ENCODE peak calls at places on chromosomes 11 and 22, in six cellular contexts. One of them, this sample, is unnamed.

GRCh38 chr11:62005231-62005661 is 37.8 kb upstream of the FTH1 start:
- DNase-seq in sigmoid colon: no peak
- DNase-seq in MM.1S: no peak
- DNase-seq in kidney epithelial cell: no peak
- DNase-seq in Caco-2: no peak
- DNase-seq in epithelial cell of esophagus: no peak
- DNase-seq in this sample: no peak

GRCh38 chr11:76626921-76627391 is 43.6 kb downstream of the LRRC32 start:
- DNase-seq in kidney epithelial cell: no peak
- DNase-seq in epithelial cell of esophagus: no peak
- DNase-seq in Caco-2: no peak
- DNase-seq in MM.1S: peak
- DNase-seq in sigmoid colon: peak
- DNase-seq in this sample: peak

GRCh38 chr11:98564881-98565280 is 455.9 kb upstream of the CNTN5 start:
- DNase-seq in Caco-2: no peak
- DNase-seq in MM.1S: no peak
- DNase-seq in sigmoid colon: no peak
- DNase-seq in kidney epithelial cell: no peak
- DNase-seq in epithelial cell of esophagus: no peak
- DNase-seq in this sample: no peak

GRCh38 chr11:88827018-88827676 is 238.6 kb downstream of the GRM5 start:
- DNase-seq in Caco-2: no peak
- DNase-seq in kidney epithelial cell: no peak
- DNase-seq in sigmoid colon: no peak
- DNase-seq in MM.1S: no peak
- DNase-seq in epithelial cell of esophagus: peak
- DNase-seq in this sample: no peak

GRCh38 chr11:130815074-130815802 is 101.0 kb downstream of the SNX19 start:
- DNase-seq in kidney epithelial cell: no peak
- DNase-seq in Caco-2: peak
- DNase-seq in sigmoid colon: no peak
- DNase-seq in epithelial cell of esophagus: no peak
- DNase-seq in MM.1S: no peak
- DNase-seq in this sample: no peak

GRCh38 chr11:79400717-79401330 is 40.0 kb downstream of the TENM4 start:
- DNase-seq in epithelial cell of esophagus: peak
- DNase-seq in kidney epithelial cell: no peak
- DNase-seq in Caco-2: peak
- DNase-seq in MM.1S: no peak
- DNase-seq in sigmoid colon: no peak
- DNase-seq in this sample: peak

GRCh38 chr22:34111210-34111824 is 191.0 kb upstream of the LARGE1 start:
- DNase-seq in Caco-2: no peak
- DNase-seq in MM.1S: peak
- DNase-seq in sigmoid colon: peak
- DNase-seq in epithelial cell of esophagus: peak
- DNase-seq in kidney epithelial cell: no peak
- DNase-seq in this sample: peak

GRCh38 chr11:22193348-22194051 is 615 bp downstream of the ANO5 start:
- DNase-seq in Caco-2: no peak
- DNase-seq in MM.1S: peak
- DNase-seq in sigmoid colon: peak
- DNase-seq in epithelial cell of esophagus: no peak
- DNase-seq in kidney epithelial cell: no peak
- DNase-seq in this sample: no peak

GRCh38 chr22:24952837-24953293 is 349 bp downstream of the KIAA1671 start:
- DNase-seq in Caco-2: peak
- DNase-seq in MM.1S: no peak
- DNase-seq in sigmoid colon: peak
- DNase-seq in kidney epithelial cell: no peak
- DNase-seq in epithelial cell of esophagus: peak
- DNase-seq in this sample: no peak

GRCh38 chr11:1271002-1271401 is 38.4 kb downstream of the TOLLIP start:
- DNase-seq in epithelial cell of esophagus: no peak
- DNase-seq in MM.1S: no peak
- DNase-seq in sigmoid colon: no peak
- DNase-seq in kidney epithelial cell: no peak
- DNase-seq in Caco-2: no peak
- DNase-seq in this sample: no peak

GRCh38 chr11:44030276-44030932 is 17.4 kb upstream of the ACCSL start:
- DNase-seq in Caco-2: no peak
- DNase-seq in sigmoid colon: peak
- DNase-seq in epithelial cell of esophagus: peak
- DNase-seq in kidney epithelial cell: no peak
- DNase-seq in MM.1S: no peak
- DNase-seq in this sample: no peak

GRCh38 chr11:131671320-131671719 is 300.9 kb downstream of the NTM start:
- DNase-seq in kidney epithelial cell: no peak
- DNase-seq in Caco-2: peak
- DNase-seq in sigmoid colon: peak
- DNase-seq in MM.1S: no peak
- DNase-seq in epithelial cell of esophagus: no peak
- DNase-seq in this sample: no peak

GRCh38 chr11:126138636-126139540 is 72.6 kb downstream of the RPUSD4 start:
- DNase-seq in epithelial cell of esophagus: no peak
- DNase-seq in sigmoid colon: peak
- DNase-seq in Caco-2: no peak
- DNase-seq in kidney epithelial cell: no peak
- DNase-seq in MM.1S: no peak
- DNase-seq in this sample: no peak

GRCh38 chr11:80584661-80585060 is 1143.8 kb upstream of the TENM4 start:
- DNase-seq in kidney epithelial cell: no peak
- DNase-seq in sigmoid colon: no peak
- DNase-seq in Caco-2: peak
- DNase-seq in epithelial cell of esophagus: no peak
- DNase-seq in MM.1S: peak
- DNase-seq in this sample: no peak

GRCh38 chr22:50699754-50700386 is 27.2 kb downstream of the SHANK3 start:
- DNase-seq in Caco-2: no peak
- DNase-seq in kidney epithelial cell: no peak
- DNase-seq in sigmoid colon: peak
- DNase-seq in MM.1S: no peak
- DNase-seq in epithelial cell of esophagus: no peak
- DNase-seq in this sample: peak
- TF ChIP-seq CTCF in Caco-2: peak
- TF ChIP-seq CTCF in kidney epithelial cell: peak
- TF ChIP-seq CTCF in sigmoid colon: no peak
- TF ChIP-seq CTCF in MM.1S: peak
- TF ChIP-seq CTCF in epithelial cell of esophagus: peak
- TF ChIP-seq CTCF in this sample: peak

GRCh38 chr11:75078233-75078632 is 18.4 kb downstream of the OR2AT4 start:
- DNase-seq in kidney epithelial cell: no peak
- DNase-seq in epithelial cell of esophagus: no peak
- DNase-seq in Caco-2: no peak
- DNase-seq in sigmoid colon: no peak
- DNase-seq in MM.1S: no peak
- DNase-seq in this sample: no peak

GRCh38 chr11:75072582-75072981 is 24.1 kb downstream of the OR2AT4 start:
- DNase-seq in Caco-2: no peak
- DNase-seq in epithelial cell of esophagus: no peak
- DNase-seq in sigmoid colon: no peak
- DNase-seq in kidney epithelial cell: no peak
- DNase-seq in MM.1S: no peak
- DNase-seq in this sample: no peak

GRCh38 chr11:75077316-75077715 is 19.4 kb downstream of the OR2AT4 start:
- DNase-seq in sigmoid colon: no peak
- DNase-seq in Caco-2: no peak
- DNase-seq in MM.1S: no peak
- DNase-seq in epithelial cell of esophagus: peak
- DNase-seq in kidney epithelial cell: no peak
- DNase-seq in this sample: no peak

GRCh38 chr11:75069473-75069872 is 27.2 kb downstream of the OR2AT4 start:
- DNase-seq in epithelial cell of esophagus: no peak
- DNase-seq in kidney epithelial cell: no peak
- DNase-seq in MM.1S: peak
- DNase-seq in sigmoid colon: no peak
- DNase-seq in Caco-2: no peak
- DNase-seq in this sample: no peak

DNA sequence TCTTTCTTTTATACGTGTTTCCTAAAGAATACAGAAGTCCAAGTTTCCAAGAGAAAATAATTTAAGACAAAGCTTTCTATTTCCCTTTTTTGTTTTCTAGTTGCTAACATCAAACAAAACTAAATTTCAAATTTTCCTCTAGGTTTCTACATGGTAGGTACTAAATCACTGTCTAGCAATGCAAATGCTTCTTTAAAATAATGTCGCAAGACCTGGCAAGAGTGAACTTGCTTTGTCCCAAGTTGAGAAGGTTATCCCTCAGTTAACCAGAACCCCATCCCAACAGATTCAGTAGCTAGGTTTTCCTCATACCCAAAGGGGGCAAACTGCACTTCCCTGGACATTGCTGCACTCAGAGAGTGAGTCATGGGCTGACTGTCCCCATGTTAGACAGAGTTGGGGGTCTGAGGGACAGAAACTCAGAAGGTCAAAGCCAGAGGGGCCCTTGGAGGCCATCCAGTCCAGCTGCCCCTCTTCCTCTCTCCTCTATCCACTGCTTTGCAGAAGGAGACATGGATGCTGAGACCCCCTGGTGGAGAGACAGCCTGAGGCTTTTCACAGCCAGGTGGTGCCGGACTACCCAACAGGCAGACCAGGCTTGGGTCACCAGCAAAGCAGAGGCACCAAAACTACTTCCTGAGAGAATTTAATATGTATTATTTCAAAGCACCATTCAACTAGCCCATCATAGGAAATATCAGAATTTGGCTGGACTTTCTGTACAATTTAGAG is 23.1 kb downstream of the OR2AT4 start:
- DNase-seq in kidney epithelial cell: no peak
- DNase-seq in epithelial cell of esophagus: peak
- DNase-seq in sigmoid colon: no peak
- DNase-seq in MM.1S: no peak
- DNase-seq in Caco-2: no peak
- DNase-seq in this sample: peak
- TF ChIP-seq CTCF in kidney epithelial cell: peak
- TF ChIP-seq CTCF in epithelial cell of esophagus: no peak
- TF ChIP-seq CTCF in sigmoid colon: no peak
- TF ChIP-seq CTCF in MM.1S: no peak
- TF ChIP-seq CTCF in Caco-2: peak
- TF ChIP-seq CTCF in this sample: peak

DNA sequence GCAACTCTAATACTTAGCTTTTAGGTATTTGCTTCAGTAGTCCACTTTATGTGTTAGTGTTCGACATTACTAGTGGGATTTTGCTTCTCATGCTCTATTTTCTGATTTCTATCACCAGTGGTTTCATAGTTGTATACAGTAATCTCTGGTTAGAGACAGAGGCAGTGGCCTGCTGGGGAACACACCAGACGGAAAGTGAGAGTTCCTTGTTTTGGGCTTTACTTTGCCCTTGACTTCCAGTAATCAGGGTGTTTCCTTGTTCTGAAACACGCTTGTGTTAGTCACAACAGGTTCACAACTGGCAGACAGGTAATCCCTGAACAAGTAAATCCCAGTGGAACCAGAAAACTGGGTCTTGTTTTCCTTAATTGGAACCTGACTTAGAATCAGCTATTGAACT is 56.0 kb downstream of the PACS1 start:
- DNase-seq in Caco-2: no peak
- DNase-seq in kidney epithelial cell: no peak
- DNase-seq in epithelial cell of esophagus: peak
- DNase-seq in sigmoid colon: no peak
- DNase-seq in MM.1S: no peak
- DNase-seq in this sample: peak
- TF ChIP-seq CTCF in Caco-2: no peak
- TF ChIP-seq CTCF in kidney epithelial cell: no peak
- TF ChIP-seq CTCF in epithelial cell of esophagus: no peak
- TF ChIP-seq CTCF in sigmoid colon: no peak
- TF ChIP-seq CTCF in MM.1S: no peak
- TF ChIP-seq CTCF in this sample: no peak

GRCh38 chr22:39444247-39444800 is 12.5 kb upstream of the MGAT3 start:
- DNase-seq in Caco-2: no peak
- DNase-seq in epithelial cell of esophagus: no peak
- DNase-seq in kidney epithelial cell: no peak
- DNase-seq in sigmoid colon: no peak
- DNase-seq in MM.1S: no peak
- DNase-seq in this sample: no peak

GRCh38 chr22:39443416-39443815 is 13.4 kb upstream of the MGAT3 start:
- DNase-seq in sigmoid colon: no peak
- DNase-seq in kidney epithelial cell: no peak
- DNase-seq in MM.1S: no peak
- DNase-seq in epithelial cell of esophagus: no peak
- DNase-seq in Caco-2: no peak
- DNase-seq in this sample: no peak

GRCh38 chr22:39448205-39449054 is 8.4 kb upstream of the MGAT3 start:
- DNase-seq in kidney epithelial cell: no peak
- DNase-seq in epithelial cell of esophagus: peak
- DNase-seq in Caco-2: peak
- DNase-seq in MM.1S: peak
- DNase-seq in sigmoid colon: no peak
- DNase-seq in this sample: peak

GRCh38 chr22:39444937-39445465 is 11.8 kb upstream of the MGAT3 start:
- DNase-seq in Caco-2: no peak
- DNase-seq in MM.1S: no peak
- DNase-seq in kidney epithelial cell: no peak
- DNase-seq in epithelial cell of esophagus: no peak
- DNase-seq in sigmoid colon: no peak
- DNase-seq in this sample: no peak

DNA sequence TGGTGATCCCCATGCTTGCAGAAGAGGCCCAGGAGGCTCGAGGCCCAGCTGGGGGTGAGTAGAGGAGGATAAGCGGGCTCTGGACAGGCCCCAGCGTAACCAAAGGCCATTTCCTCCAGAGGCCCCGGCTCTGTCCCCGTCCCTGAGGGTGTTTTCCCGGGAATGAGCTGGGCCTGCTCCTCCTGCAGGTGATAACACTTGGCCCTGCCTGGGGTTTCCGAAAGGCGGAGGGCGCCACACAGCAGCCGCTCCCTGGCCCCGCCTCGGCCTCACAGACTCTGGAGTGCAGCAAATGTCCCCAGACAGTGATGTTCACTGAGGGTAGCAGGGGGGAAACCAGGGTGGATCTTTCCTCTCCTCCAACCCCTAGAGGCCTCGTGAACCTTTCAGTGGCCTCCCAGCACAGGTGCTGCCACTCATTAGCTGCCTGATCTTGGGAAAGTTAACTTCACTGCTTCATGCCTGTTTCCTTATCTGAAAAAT is 10.5 kb upstream of the MGAT3 start:
- DNase-seq in Caco-2: peak
- DNase-seq in MM.1S: peak
- DNase-seq in epithelial cell of esophagus: no peak
- DNase-seq in kidney epithelial cell: no peak
- DNase-seq in sigmoid colon: no peak
- DNase-seq in this sample: peak
- TF ChIP-seq CTCF in Caco-2: peak
- TF ChIP-seq CTCF in MM.1S: peak
- TF ChIP-seq CTCF in epithelial cell of esophagus: no peak
- TF ChIP-seq CTCF in kidney epithelial cell: no peak
- TF ChIP-seq CTCF in sigmoid colon: no peak
- TF ChIP-seq CTCF in this sample: peak

GRCh38 chr22:45163417-45164216 is at the start of gene NUP50:
- DNase-seq in epithelial cell of esophagus: peak
- DNase-seq in MM.1S: peak
- DNase-seq in sigmoid colon: peak
- DNase-seq in kidney epithelial cell: peak
- DNase-seq in Caco-2: peak
- DNase-seq in this sample: peak
- TF ChIP-seq CTCF in epithelial cell of esophagus: no peak
- TF ChIP-seq CTCF in MM.1S: no peak
- TF ChIP-seq CTCF in sigmoid colon: no peak
- TF ChIP-seq CTCF in kidney epithelial cell: no peak
- TF ChIP-seq CTCF in Caco-2: no peak
- TF ChIP-seq CTCF in this sample: no peak

This sample was measured in OCI-LY7.